ENCODE peak calls at places on chromosomes 2 and 18, in eight cellular contexts. O is H54; B is stimulated activated CD4-positive, alpha-beta T cell treated with anti-CD3 and anti-CD28 coated beads, Interleukin-12 subunit alpha, Interleukin-12 subunit beta, amount 100 ng/mL, for 24 hours; M is AG08395; Q is caudate nucleus; S is body of pancreas; T is trophoblast cell; U is natural killer cell. R is an unnamed sample.

GRCh38 chr2:64859208-64860161 is 129.7 kb upstream of the SLC1A4 start:
- DNase-seq in T (peak), B (no peak), O (peak), M (peak), S (peak), Q (peak), U (no peak), R (peak)

GRCh38 chr2:189391201-189391600 is 50.1 kb upstream of the WDR75 start:
- DNase-seq in M (no peak), S (no peak), O (no peak), T (no peak), B (no peak), U (no peak), Q (no peak), R (no peak)

GRCh38 chr2:235594041-235594440 is 100.2 kb downstream of the AGAP1 start:
- DNase-seq in B (no peak), O (peak), M (peak), S (no peak), T (peak), Q (no peak), U (no peak), R (peak)

GRCh38 chr2:216695401-216695821 is at the start of gene IGFBP5:
- DNase-seq in S (peak), B (no peak), O (no peak), M (no peak), T (no peak), U (no peak), Q (peak), R (peak)

GRCh38 chr2:30625600-30626208 is 178.7 kb downstream of the LCLAT1 start:
- DNase-seq in T (no peak), U (no peak), S (no peak), Q (no peak), O (no peak), M (no peak), B (no peak), R (no peak)

GRCh38 chr2:68272246-68272987 is 20.1 kb upstream of the PPP3R1 start:
- DNase-seq in Q (peak), B (no peak), M (no peak), U (no peak), T (no peak), S (no peak), O (no peak), R (no peak)

GRCh38 chr18:29191263-29191662 is 1014.3 kb upstream of the CDH2 start:
- DNase-seq in T (peak), U (no peak), M (peak), B (no peak), S (no peak), Q (no peak), O (no peak), R (no peak)

GRCh38 chr2:67879586-67880290 is 183.1 kb downstream of the C1D start:
- DNase-seq in O (peak), Q (no peak), M (peak), T (peak), U (no peak), S (no peak), B (no peak), R (no peak)

GRCh38 chr2:23386422-23387220 is 1.6 kb downstream of the KLHL29 start:
- DNase-seq in O (no peak), T (peak), U (no peak), S (no peak), B (peak), M (no peak), Q (peak), R (peak)

GRCh38 chr2:142316049-142316448 is 185.2 kb upstream of the LRP1B start:
- DNase-seq in O (no peak), Q (no peak), U (no peak), M (no peak), B (no peak), T (no peak), S (no peak), R (no peak)

GRCh38 chr18:43789234-43790000 is 512.1 kb upstream of the SYT4 start:
- DNase-seq in S (no peak), M (peak), B (no peak), T (no peak), U (no peak), Q (no peak), O (no peak), R (no peak)

R was measured in prostate gland.